ENCODE peak calls at places on chromosomes 12 and 14, in four cellular contexts. I is uterus; Z is CD4-positive, alpha-beta T cell; Q is tibial nerve. X is an unnamed sample.

GRCh38 chr14:93970967-93971634 is 5.3 kb downstream of the ASB2 start:
- DNase-seq in I (no peak), Z (no peak), Q (no peak), X (peak; percentile 25)

GRCh38 chr14:31937730-31938346 is 139.3 kb upstream of the ARHGAP5 start:
- DNase-seq in I (peak; percentile 26), Z (peak; percentile 30), Q (peak; percentile 46), X (no peak)

GRCh38 chr14:90409209-90409730 is 12.4 kb downstream of the CALM1 start:
- DNase-seq in Z (no peak), Q (peak; percentile 13), I (peak; percentile 92), X (no peak)

GRCh38 chr14:69368381-69368780 is 29.7 kb downstream of the ERH start:
- DNase-seq in I (no peak), Q (no peak), Z (no peak), X (no peak)

GRCh38 chr12:27140478-27140969 is 58.1 kb upstream of the C12orf71 start:
- DNase-seq in Z (no peak), Q (no peak), I (no peak), X (no peak)

GRCh38 chr14:33657478-33657877 is 293.4 kb downstream of the EGLN3 start:
- DNase-seq in I (no peak), Z (no peak), Q (no peak), X (no peak)

GRCh38 chr12:57868870-57869609 is 22.5 kb upstream of the CTDSP2 start:
- DNase-seq in Z (no peak), I (peak; percentile 65), Q (no peak), X (no peak)

GRCh38 chr12:112456029-112456428 is 37.3 kb downstream of the PTPN11 start:
- DNase-seq in Z (no peak), Q (no peak), I (no peak), X (no peak)

GRCh38 chr12:60394680-60395079 is 798.9 kb downstream of the SLC16A7 start:
- DNase-seq in I (no peak), Z (no peak), Q (no peak), X (no peak)

GRCh38 chr12:32390572-32391219 is 8.7 kb upstream of the FGD4 start:
- DNase-seq in Z (no peak), Q (no peak), I (no peak), X (no peak)

GRCh38 chr14:30078827-30079402 is 151.3 kb upstream of the PRKD1 start:
- DNase-seq in Q (no peak), I (no peak), Z (no peak), X (no peak)

GRCh38 chr14:23708343-23708742 is 72.2 kb downstream of the DHRS2 start:
- DNase-seq in Q (no peak), I (no peak), Z (no peak), X (no peak)

GRCh38 chr12:131605304-131605829 is 105.5 kb upstream of the SFSWAP start:
- DNase-seq in I (no peak), Z (no peak), Q (no peak), X (no peak)

GRCh38 chr14:67971627-67972625 is 152.3 kb downstream of the RAD51B start:
- DNase-seq in Q (no peak), I (no peak), Z (no peak), X (no peak)

GRCh38 chr14:67241416-67242362 is at the start of gene PALS1:
- DNase-seq in Q (peak; percentile 23), Z (no peak), I (peak; percentile 43), X (no peak)

GRCh38 chr14:100100032-100100405 is 34.8 kb downstream of the EVL start:
- DNase-seq in Z (no peak), I (no peak), Q (no peak), X (no peak)

GRCh38 chr14:37594916-37595808 is at the start of the genes FOXA1 and TTC6:
- DNase-seq in Z (no peak), I (no peak), Q (no peak), X (no peak)

GRCh38 chr12:93322784-93323183 is 54.9 kb upstream of the NUDT4 start:
- DNase-seq in I (no peak), Q (no peak), Z (no peak), X (no peak)

GRCh38 chr12:121288941-121289340 is 7.6 kb downstream of the CAMKK2 start:
- DNase-seq in Q (peak; percentile 37), Z (no peak), I (no peak), X (no peak)

GRCh38 chr14:90828642-90829487 is 12.6 kb upstream of the TTC7B start:
- DNase-seq in Q (no peak), Z (no peak), I (peak; percentile 32), X (no peak)

GRCh38 chr12:2876431-2877046 is 435 bp downstream of the FOXM1 start:
- DNase-seq in I (no peak), Z (no peak), Q (no peak), X (no peak)

GRCh38 chr12:104177663-104178501 is 37.7 kb upstream of the TXNRD1 start:
- DNase-seq in Z (no peak), I (peak; percentile 96), Q (peak; percentile 82), X (no peak)

GRCh38 chr12:182381-182883 is 31.5 kb downstream of the SLC6A12 start:
- DNase-seq in I (no peak), Q (no peak), Z (no peak), X (no peak)

GRCh38 chr12:115810166-115810565 is 467.3 kb downstream of the MED13L start:
- DNase-seq in Z (no peak), Q (no peak), I (no peak), X (no peak)

GRCh38 chr14:61696753-61697318 is 1.5 kb downstream of the HIF1A start:
- DNase-seq in Q (no peak), I (no peak), Z (no peak), X (no peak)

GRCh38 chr12:31591308-31591901 is 469 bp upstream of the DENND5B start:
- DNase-seq in Q (peak; percentile 12), I (peak; percentile 45), Z (no peak), X (no peak)

GRCh38 chr14:43005807-43006206 is 1399.1 kb downstream of the LRFN5 start:
- DNase-seq in I (no peak), Q (no peak), Z (no peak), X (no peak)

GRCh38 chr12:131116437-131117117 is 162.9 kb downstream of the ADGRD1 start:
- DNase-seq in Q (peak; percentile 61), I (peak; percentile 48), Z (no peak), X (no peak)

GRCh38 chr12:87054225-87054624 is 798.0 kb upstream of the MGAT4C start:
- DNase-seq in I (no peak), Z (no peak), Q (no peak), X (no peak)

GRCh38 chr12:64825143-64826011 is 930 bp downstream of the TBC1D30 start:
- DNase-seq in I (no peak), Z (no peak), Q (no peak), X (no peak)